ENCODE peak calls at places on chromosomes 2 and 18, in ten cellular contexts. One of them, this sample, is unnamed.

GRCh38 chr2:183269956-183270355 is 145.7 kb downstream of the NUP35 start:
- DNase-seq in astrocyte of the cerebellum: peak
- DNase-seq in body of pancreas: no peak
- DNase-seq in sigmoid colon: no peak
- DNase-seq in tibial artery: no peak
- DNase-seq in PC-9: no peak
- DNase-seq in fibroblast of lung: peak
- DNase-seq in GM12878: no peak
- DNase-seq in stomach: no peak
- DNase-seq in K562: no peak
- DNase-seq in this sample: no peak

GRCh38 chr2:73264783-73265182 is 19.5 kb downstream of the FBXO41 start:
- DNase-seq in PC-9: no peak
- DNase-seq in K562: no peak
- DNase-seq in body of pancreas: no peak
- DNase-seq in fibroblast of lung: no peak
- DNase-seq in stomach: no peak
- DNase-seq in sigmoid colon: no peak
- DNase-seq in GM12878: no peak
- DNase-seq in tibial artery: no peak
- DNase-seq in astrocyte of the cerebellum: no peak
- DNase-seq in this sample: no peak

GRCh38 chr2:163775304-163775703 is 39.5 kb upstream of the FIGN start:
- DNase-seq in tibial artery: no peak
- DNase-seq in stomach: no peak
- DNase-seq in body of pancreas: no peak
- DNase-seq in GM12878: no peak
- DNase-seq in sigmoid colon: no peak
- DNase-seq in PC-9: no peak
- DNase-seq in K562: no peak
- DNase-seq in astrocyte of the cerebellum: no peak
- DNase-seq in fibroblast of lung: peak
- DNase-seq in this sample: peak

GRCh38 chr2:61135510-61135909 is 26.5 kb upstream of the C2orf74 start:
- DNase-seq in astrocyte of the cerebellum: peak
- DNase-seq in tibial artery: no peak
- DNase-seq in stomach: no peak
- DNase-seq in sigmoid colon: no peak
- DNase-seq in fibroblast of lung: peak
- DNase-seq in body of pancreas: no peak
- DNase-seq in GM12878: no peak
- DNase-seq in PC-9: peak
- DNase-seq in K562: peak
- DNase-seq in this sample: peak

GRCh38 chr2:227260041-227260440 is 65.0 kb upstream of the MFF start:
- DNase-seq in PC-9: no peak
- DNase-seq in GM12878: no peak
- DNase-seq in astrocyte of the cerebellum: no peak
- DNase-seq in body of pancreas: no peak
- DNase-seq in K562: no peak
- DNase-seq in fibroblast of lung: no peak
- DNase-seq in tibial artery: no peak
- DNase-seq in sigmoid colon: no peak
- DNase-seq in stomach: no peak
- DNase-seq in this sample: no peak

GRCh38 chr2:80086831-80087230 is 217.7 kb downstream of the LRRTM1 start:
- DNase-seq in fibroblast of lung: peak
- DNase-seq in astrocyte of the cerebellum: peak
- DNase-seq in PC-9: no peak
- DNase-seq in sigmoid colon: no peak
- DNase-seq in K562: peak
- DNase-seq in GM12878: no peak
- DNase-seq in body of pancreas: no peak
- DNase-seq in tibial artery: no peak
- DNase-seq in stomach: no peak
- DNase-seq in this sample: peak

GRCh38 chr2:19321946-19322345 is 36.5 kb downstream of the OSR1 start:
- DNase-seq in GM12878: no peak
- DNase-seq in tibial artery: no peak
- DNase-seq in sigmoid colon: no peak
- DNase-seq in PC-9: no peak
- DNase-seq in body of pancreas: no peak
- DNase-seq in fibroblast of lung: peak
- DNase-seq in astrocyte of the cerebellum: no peak
- DNase-seq in K562: no peak
- DNase-seq in stomach: no peak
- DNase-seq in this sample: no peak

GRCh38 chr2:109470121-109470921 is 143.4 kb downstream of the SEPTIN10 start:
- DNase-seq in sigmoid colon: no peak
- DNase-seq in K562: no peak
- DNase-seq in fibroblast of lung: peak
- DNase-seq in GM12878: no peak
- DNase-seq in tibial artery: no peak
- DNase-seq in astrocyte of the cerebellum: no peak
- DNase-seq in stomach: no peak
- DNase-seq in body of pancreas: no peak
- DNase-seq in PC-9: peak
- DNase-seq in this sample: peak

GRCh38 chr18:9285604-9286003 is 49.0 kb upstream of the TWSG1 start:
- DNase-seq in GM12878: no peak
- DNase-seq in tibial artery: no peak
- DNase-seq in body of pancreas: no peak
- DNase-seq in stomach: no peak
- DNase-seq in K562: no peak
- DNase-seq in PC-9: no peak
- DNase-seq in sigmoid colon: no peak
- DNase-seq in fibroblast of lung: no peak
- DNase-seq in astrocyte of the cerebellum: no peak
- DNase-seq in this sample: peak

GRCh38 chr2:47664817-47665216 is 118.1 kb upstream of the MSH6 start:
- DNase-seq in K562: no peak
- DNase-seq in tibial artery: no peak
- DNase-seq in sigmoid colon: no peak
- DNase-seq in GM12878: no peak
- DNase-seq in astrocyte of the cerebellum: no peak
- DNase-seq in body of pancreas: no peak
- DNase-seq in fibroblast of lung: no peak
- DNase-seq in stomach: no peak
- DNase-seq in PC-9: no peak
- DNase-seq in this sample: peak

GRCh38 chr2:157443090-157443489 is 799 bp downstream of the CYTIP start:
- DNase-seq in stomach: no peak
- DNase-seq in PC-9: no peak
- DNase-seq in GM12878: no peak
- DNase-seq in tibial artery: no peak
- DNase-seq in fibroblast of lung: no peak
- DNase-seq in body of pancreas: no peak
- DNase-seq in sigmoid colon: no peak
- DNase-seq in K562: no peak
- DNase-seq in astrocyte of the cerebellum: no peak
- DNase-seq in this sample: no peak

GRCh38 chr2:25672500-25673169 is 742 bp downstream of the DTNB start:
- DNase-seq in astrocyte of the cerebellum: no peak
- DNase-seq in body of pancreas: peak
- DNase-seq in PC-9: peak
- DNase-seq in fibroblast of lung: peak
- DNase-seq in K562: no peak
- DNase-seq in tibial artery: peak
- DNase-seq in GM12878: no peak
- DNase-seq in stomach: peak
- DNase-seq in sigmoid colon: peak
- DNase-seq in this sample: peak

GRCh38 chr2:70143314-70144150 is 47.3 kb downstream of the C2orf42 start:
- DNase-seq in tibial artery: peak
- DNase-seq in fibroblast of lung: peak
- DNase-seq in K562: peak
- DNase-seq in stomach: peak
- DNase-seq in body of pancreas: peak
- DNase-seq in astrocyte of the cerebellum: no peak
- DNase-seq in GM12878: no peak
- DNase-seq in sigmoid colon: peak
- DNase-seq in PC-9: peak
- DNase-seq in this sample: peak
- H3K4me3 ChIP-seq in tibial artery: peak
- H3K4me3 ChIP-seq in fibroblast of lung: peak
- H3K4me3 ChIP-seq in K562: peak
- H3K4me3 ChIP-seq in stomach: peak
- H3K4me3 ChIP-seq in body of pancreas: no peak
- H3K4me3 ChIP-seq in astrocyte of the cerebellum: no peak
- H3K4me3 ChIP-seq in GM12878: peak
- H3K4me3 ChIP-seq in sigmoid colon: peak
- H3K4me3 ChIP-seq in PC-9: peak
- H3K4me3 ChIP-seq in this sample: peak

GRCh38 chr2:126906781-126907180 is 8.1 kb downstream of the TEX51 start:
- DNase-seq in GM12878: no peak
- DNase-seq in PC-9: no peak
- DNase-seq in fibroblast of lung: no peak
- DNase-seq in K562: no peak
- DNase-seq in tibial artery: no peak
- DNase-seq in body of pancreas: peak
- DNase-seq in stomach: no peak
- DNase-seq in astrocyte of the cerebellum: no peak
- DNase-seq in sigmoid colon: no peak
- DNase-seq in this sample: no peak
- TF ChIP-seq CTCF in GM12878: no peak
- TF ChIP-seq CTCF in PC-9: no peak
- TF ChIP-seq CTCF in fibroblast of lung: no peak
- TF ChIP-seq CTCF in K562: no peak
- TF ChIP-seq CTCF in tibial artery: no peak
- TF ChIP-seq CTCF in body of pancreas: no peak
- TF ChIP-seq CTCF in stomach: no peak
- TF ChIP-seq CTCF in astrocyte of the cerebellum: no peak
- TF ChIP-seq CTCF in sigmoid colon: no peak
- TF ChIP-seq CTCF in this sample: no peak

GRCh38 chr2:134717706-134718094 is 1.1 kb downstream of the TMEM163 start:
- DNase-seq in sigmoid colon: no peak
- DNase-seq in fibroblast of lung: no peak
- DNase-seq in GM12878: no peak
- DNase-seq in tibial artery: no peak
- DNase-seq in PC-9: no peak
- DNase-seq in K562: no peak
- DNase-seq in body of pancreas: no peak
- DNase-seq in astrocyte of the cerebellum: no peak
- DNase-seq in stomach: no peak
- DNase-seq in this sample: no peak

GRCh38 chr2:134718956-134719814 is at the start of gene TMEM163:
- DNase-seq in tibial artery: no peak
- DNase-seq in body of pancreas: peak
- DNase-seq in sigmoid colon: no peak
- DNase-seq in PC-9: no peak
- DNase-seq in GM12878: no peak
- DNase-seq in K562: peak
- DNase-seq in fibroblast of lung: no peak
- DNase-seq in astrocyte of the cerebellum: no peak
- DNase-seq in stomach: peak
- DNase-seq in this sample: peak

GRCh38 chr2:134715932-134716643 is 2.7 kb downstream of the TMEM163 start:
- DNase-seq in tibial artery: no peak
- DNase-seq in stomach: no peak
- DNase-seq in GM12878: no peak
- DNase-seq in K562: no peak
- DNase-seq in PC-9: no peak
- DNase-seq in body of pancreas: no peak
- DNase-seq in astrocyte of the cerebellum: no peak
- DNase-seq in sigmoid colon: no peak
- DNase-seq in fibroblast of lung: no peak
- DNase-seq in this sample: no peak

GRCh38 chr2:134716716-134717585 is 1.8 kb downstream of the TMEM163 start:
- DNase-seq in sigmoid colon: no peak
- DNase-seq in body of pancreas: no peak
- DNase-seq in stomach: no peak
- DNase-seq in K562: no peak
- DNase-seq in PC-9: no peak
- DNase-seq in astrocyte of the cerebellum: no peak
- DNase-seq in tibial artery: no peak
- DNase-seq in GM12878: no peak
- DNase-seq in fibroblast of lung: no peak
- DNase-seq in this sample: no peak

DNA sequence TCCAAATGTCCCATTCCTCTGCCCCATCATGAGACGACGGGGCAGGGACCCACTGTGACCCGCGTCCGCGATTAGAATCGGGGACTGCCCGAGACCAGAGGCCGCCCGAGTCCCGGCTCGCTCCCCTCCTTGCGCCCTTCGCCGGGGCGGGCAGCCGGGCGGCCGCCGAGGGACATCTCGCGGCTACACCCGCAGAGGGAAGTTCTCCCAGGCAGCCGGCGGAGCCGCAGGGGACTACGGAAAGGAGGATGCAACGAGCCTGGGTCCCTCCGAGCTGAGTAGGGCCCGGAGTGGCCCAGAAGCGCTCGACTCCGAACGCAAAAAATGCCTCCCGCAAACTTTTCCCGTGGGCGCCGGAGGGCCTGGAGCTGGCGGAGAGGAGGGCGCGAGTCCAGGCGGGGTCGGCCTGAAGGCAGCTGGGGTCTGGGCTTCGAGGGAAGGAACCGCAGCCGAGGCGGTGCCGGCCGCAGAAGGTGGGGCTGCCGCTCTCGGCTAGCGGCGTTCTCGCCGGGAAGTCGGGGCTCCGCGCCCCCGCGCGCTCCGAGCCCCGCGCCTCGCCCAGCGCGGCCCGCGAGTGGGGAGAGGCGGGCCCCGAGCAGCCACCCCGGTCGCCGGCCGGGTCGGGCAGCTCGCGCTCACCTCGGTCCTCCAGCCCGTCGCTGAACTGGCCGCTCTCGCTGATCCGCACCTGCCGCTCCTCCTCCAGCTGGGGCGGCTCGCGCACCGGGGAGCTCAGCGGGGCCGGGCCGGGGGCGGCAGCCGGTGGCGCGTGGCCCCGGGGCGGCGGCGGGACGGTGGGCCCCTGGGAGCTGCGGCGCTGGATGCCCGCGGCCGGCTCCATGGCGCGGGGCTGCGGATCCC is 475 bp downstream of the TMEM163 start:
- DNase-seq in sigmoid colon: no peak
- DNase-seq in fibroblast of lung: peak
- DNase-seq in stomach: peak
- DNase-seq in body of pancreas: peak
- DNase-seq in K562: no peak
- DNase-seq in PC-9: no peak
- DNase-seq in astrocyte of the cerebellum: no peak
- DNase-seq in tibial artery: no peak
- DNase-seq in GM12878: no peak
- DNase-seq in this sample: no peak
- H3K4me3 ChIP-seq in sigmoid colon: peak
- H3K4me3 ChIP-seq in fibroblast of lung: no peak
- H3K4me3 ChIP-seq in stomach: peak
- H3K4me3 ChIP-seq in body of pancreas: peak
- H3K4me3 ChIP-seq in K562: no peak
- H3K4me3 ChIP-seq in PC-9: peak
- H3K4me3 ChIP-seq in astrocyte of the cerebellum: peak
- H3K4me3 ChIP-seq in tibial artery: peak
- H3K4me3 ChIP-seq in GM12878: peak
- H3K4me3 ChIP-seq in this sample: peak

DNA sequence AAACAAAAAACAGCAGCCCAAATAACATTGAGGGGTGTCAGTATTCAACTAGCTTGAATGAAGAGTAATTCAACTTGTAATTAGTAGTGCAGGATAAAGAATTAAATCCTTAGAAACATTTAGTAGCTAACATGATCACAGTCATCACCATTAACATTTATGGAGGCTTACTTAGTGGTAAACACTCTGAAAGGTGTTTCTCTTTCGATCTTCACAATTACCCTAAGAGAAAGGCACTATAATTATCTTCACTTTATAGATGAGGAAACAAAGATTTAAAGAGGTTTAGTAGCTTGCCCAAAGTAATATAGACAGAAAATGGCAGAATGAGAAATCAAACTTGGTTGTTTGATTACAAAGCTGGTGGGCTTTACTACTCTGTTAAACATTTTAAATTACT is 81.5 kb downstream of the GAREM1 start:
- DNase-seq in body of pancreas: no peak
- DNase-seq in GM12878: no peak
- DNase-seq in astrocyte of the cerebellum: no peak
- DNase-seq in tibial artery: no peak
- DNase-seq in sigmoid colon: no peak
- DNase-seq in PC-9: no peak
- DNase-seq in stomach: no peak
- DNase-seq in K562: no peak
- DNase-seq in fibroblast of lung: no peak
- DNase-seq in this sample: no peak
- TF ChIP-seq CTCF in body of pancreas: no peak
- TF ChIP-seq CTCF in GM12878: no peak
- TF ChIP-seq CTCF in astrocyte of the cerebellum: no peak
- TF ChIP-seq CTCF in tibial artery: no peak
- TF ChIP-seq CTCF in sigmoid colon: no peak
- TF ChIP-seq CTCF in PC-9: no peak
- TF ChIP-seq CTCF in stomach: no peak
- TF ChIP-seq CTCF in K562: no peak
- TF ChIP-seq CTCF in fibroblast of lung: no peak
- TF ChIP-seq CTCF in this sample: no peak